ENCODE peak calls at places on chromosomes 6 and 20, in five cellular contexts. One of them, this sample, is unnamed.
A peak's percentile ranks its signal among the peaks of the same experiment; 100 is the strongest.

GRCh38 chr20:35359335-35359997 is 52.3 kb downstream of the UQCC1 start:
- DNase-seq in SJSA1: no peak
- DNase-seq in naive thymus-derived CD4-positive, alpha-beta T cell: no peak
- DNase-seq in prostate gland: peak; percentile 43
- DNase-seq in aorta: no peak
- DNase-seq in this sample: no peak

GRCh38 chr6:38185244-38185643 is 365.7 kb downstream of the ZFAND3 start:
- DNase-seq in SJSA1: no peak
- DNase-seq in naive thymus-derived CD4-positive, alpha-beta T cell: no peak
- DNase-seq in prostate gland: no peak
- DNase-seq in aorta: no peak
- DNase-seq in this sample: no peak

GRCh38 chr6:157217894-157218370 is 105.4 kb downstream of the TMEM242 start:
- DNase-seq in SJSA1: no peak
- DNase-seq in naive thymus-derived CD4-positive, alpha-beta T cell: no peak
- DNase-seq in prostate gland: no peak
- DNase-seq in aorta: no peak
- DNase-seq in this sample: no peak

GRCh38 chr20:37882961-37883712 is 19.8 kb upstream of the VSTM2L start:
- DNase-seq in SJSA1: no peak
- DNase-seq in naive thymus-derived CD4-positive, alpha-beta T cell: no peak
- DNase-seq in prostate gland: no peak
- DNase-seq in aorta: no peak
- DNase-seq in this sample: no peak

GRCh38 chr6:23269436-23269835 is 700.1 kb downstream of the HDGFL1 start:
- DNase-seq in SJSA1: no peak
- DNase-seq in naive thymus-derived CD4-positive, alpha-beta T cell: no peak
- DNase-seq in prostate gland: peak; percentile 6
- DNase-seq in aorta: no peak
- DNase-seq in this sample: no peak

GRCh38 chr6:15956205-15957106 is 172.4 kb upstream of the MYLIP start:
- DNase-seq in SJSA1: no peak
- DNase-seq in naive thymus-derived CD4-positive, alpha-beta T cell: no peak
- DNase-seq in prostate gland: no peak
- DNase-seq in aorta: no peak
- DNase-seq in this sample: no peak

GRCh38 chr6:105322499-105323231 is 80.2 kb downstream of the PREP start:
- DNase-seq in SJSA1: no peak
- DNase-seq in naive thymus-derived CD4-positive, alpha-beta T cell: no peak
- DNase-seq in prostate gland: peak; percentile 26
- DNase-seq in aorta: no peak
- DNase-seq in this sample: no peak

GRCh38 chr6:41066867-41067304 is 5.3 kb downstream of the OARD1 start:
- DNase-seq in SJSA1: peak; percentile 60
- DNase-seq in naive thymus-derived CD4-positive, alpha-beta T cell: peak; percentile 54
- DNase-seq in prostate gland: peak; percentile 72
- DNase-seq in aorta: peak; percentile 87
- DNase-seq in this sample: no peak

GRCh38 chr20:14972256-14972655 is 634.8 kb upstream of the FLRT3 start:
- DNase-seq in SJSA1: no peak
- DNase-seq in naive thymus-derived CD4-positive, alpha-beta T cell: no peak
- DNase-seq in prostate gland: no peak
- DNase-seq in aorta: no peak
- DNase-seq in this sample: no peak

GRCh38 chr6:154356690-154357089 is at the start of gene IPCEF1:
- DNase-seq in SJSA1: no peak
- DNase-seq in naive thymus-derived CD4-positive, alpha-beta T cell: no peak
- DNase-seq in prostate gland: no peak
- DNase-seq in aorta: no peak
- DNase-seq in this sample: no peak

GRCh38 chr6:5501837-5502236 is 240.5 kb downstream of the FARS2 start:
- DNase-seq in SJSA1: no peak
- DNase-seq in naive thymus-derived CD4-positive, alpha-beta T cell: no peak
- DNase-seq in prostate gland: no peak
- DNase-seq in aorta: no peak
- DNase-seq in this sample: no peak

GRCh38 chr6:13668291-13668928 is 43.2 kb downstream of the RANBP9 start:
- DNase-seq in SJSA1: no peak
- DNase-seq in naive thymus-derived CD4-positive, alpha-beta T cell: no peak
- DNase-seq in prostate gland: no peak
- DNase-seq in aorta: no peak
- DNase-seq in this sample: peak; percentile 35

GRCh38 chr6:45801471-45802289 is 214.0 kb downstream of the CLIC5 start:
- DNase-seq in SJSA1: no peak
- DNase-seq in naive thymus-derived CD4-positive, alpha-beta T cell: no peak
- DNase-seq in prostate gland: no peak
- DNase-seq in aorta: no peak
- DNase-seq in this sample: no peak

GRCh38 chr6:37354526-37355384 is 972 bp downstream of the RNF8 start:
- DNase-seq in SJSA1: peak; percentile 11
- DNase-seq in naive thymus-derived CD4-positive, alpha-beta T cell: no peak
- DNase-seq in prostate gland: peak; percentile 7
- DNase-seq in aorta: peak; percentile 81
- DNase-seq in this sample: peak; percentile 24

GRCh38 chr6:111122458-111123286 is 35.4 kb downstream of the SLC16A10 start:
- DNase-seq in SJSA1: no peak
- DNase-seq in naive thymus-derived CD4-positive, alpha-beta T cell: no peak
- DNase-seq in prostate gland: no peak
- DNase-seq in aorta: no peak
- DNase-seq in this sample: no peak

GRCh38 chr6:167338551-167339117 is 13.7 kb downstream of the TTLL2 start:
- DNase-seq in SJSA1: no peak
- DNase-seq in naive thymus-derived CD4-positive, alpha-beta T cell: no peak
- DNase-seq in prostate gland: no peak
- DNase-seq in aorta: no peak
- DNase-seq in this sample: no peak

GRCh38 chr6:57324538-57324937 is 7.1 kb downstream of the PRIM2 start:
- DNase-seq in SJSA1: no peak
- DNase-seq in naive thymus-derived CD4-positive, alpha-beta T cell: no peak
- DNase-seq in prostate gland: no peak
- DNase-seq in aorta: no peak
- DNase-seq in this sample: no peak

GRCh38 chr6:54291738-54292137 is 16.5 kb upstream of the TINAG start:
- DNase-seq in SJSA1: no peak
- DNase-seq in naive thymus-derived CD4-positive, alpha-beta T cell: no peak
- DNase-seq in prostate gland: no peak
- DNase-seq in aorta: no peak
- DNase-seq in this sample: peak; percentile 37

GRCh38 chr6:88008411-88008810 is 39.2 kb upstream of the SPACA1 start:
- DNase-seq in SJSA1: peak; percentile 41
- DNase-seq in naive thymus-derived CD4-positive, alpha-beta T cell: no peak
- DNase-seq in prostate gland: no peak
- DNase-seq in aorta: no peak
- DNase-seq in this sample: no peak

GRCh38 chr6:134468633-134469032 is 150.7 kb upstream of the SGK1 start:
- DNase-seq in SJSA1: no peak
- DNase-seq in naive thymus-derived CD4-positive, alpha-beta T cell: no peak
- DNase-seq in prostate gland: no peak
- DNase-seq in aorta: no peak
- DNase-seq in this sample: no peak

GRCh38 chr6:166240889-166241288 is 67.3 kb downstream of the PRR18 start:
- DNase-seq in SJSA1: no peak
- DNase-seq in naive thymus-derived CD4-positive, alpha-beta T cell: no peak
- DNase-seq in prostate gland: no peak
- DNase-seq in aorta: no peak
- DNase-seq in this sample: no peak

GRCh38 chr6:122399348-122400120 is at the start of gene HSF2:
- DNase-seq in SJSA1: peak; percentile 94
- DNase-seq in naive thymus-derived CD4-positive, alpha-beta T cell: peak; percentile 95
- DNase-seq in prostate gland: peak; percentile 96
- DNase-seq in aorta: peak; percentile 98
- DNase-seq in this sample: peak; percentile 98

GRCh38 chr6:166578536-166579233 is 7.8 kb downstream of the RAMACL start:
- DNase-seq in SJSA1: no peak
- DNase-seq in naive thymus-derived CD4-positive, alpha-beta T cell: no peak
- DNase-seq in prostate gland: no peak
- DNase-seq in aorta: no peak
- DNase-seq in this sample: no peak

GRCh38 chr6:142855877-142856606 is 88.9 kb downstream of the HIVEP2 start:
- DNase-seq in SJSA1: no peak
- DNase-seq in naive thymus-derived CD4-positive, alpha-beta T cell: peak; percentile 27
- DNase-seq in prostate gland: no peak
- DNase-seq in aorta: no peak
- DNase-seq in this sample: no peak

GRCh38 chr20:36116813-36117441 is 37.6 kb upstream of the EPB41L1 start:
- DNase-seq in SJSA1: no peak
- DNase-seq in naive thymus-derived CD4-positive, alpha-beta T cell: no peak
- DNase-seq in prostate gland: no peak
- DNase-seq in aorta: no peak
- DNase-seq in this sample: no peak

GRCh38 chr6:2630891-2631458 is 119.7 kb downstream of the MYLK4 start:
- DNase-seq in SJSA1: no peak
- DNase-seq in naive thymus-derived CD4-positive, alpha-beta T cell: no peak
- DNase-seq in prostate gland: no peak
- DNase-seq in aorta: no peak
- DNase-seq in this sample: no peak

GRCh38 chr6:71289039-71289801 is 609 bp downstream of the OGFRL1 start:
- DNase-seq in SJSA1: peak; percentile 41
- DNase-seq in naive thymus-derived CD4-positive, alpha-beta T cell: peak; percentile 7
- DNase-seq in prostate gland: peak; percentile 14
- DNase-seq in aorta: peak; percentile 79
- DNase-seq in this sample: peak; percentile 41

GRCh38 chr6:16121339-16121738 is 7.5 kb upstream of the MYLIP start:
- DNase-seq in SJSA1: no peak
- DNase-seq in naive thymus-derived CD4-positive, alpha-beta T cell: no peak
- DNase-seq in prostate gland: no peak
- DNase-seq in aorta: no peak
- DNase-seq in this sample: no peak

GRCh38 chr6:37308084-37308817 is 45.5 kb upstream of the RNF8 start:
- DNase-seq in SJSA1: no peak
- DNase-seq in naive thymus-derived CD4-positive, alpha-beta T cell: no peak
- DNase-seq in prostate gland: peak; percentile 34
- DNase-seq in aorta: no peak
- DNase-seq in this sample: no peak

GRCh38 chr6:25601797-25602679 is 50.0 kb upstream of the SCGN start:
- DNase-seq in SJSA1: peak; percentile 41
- DNase-seq in naive thymus-derived CD4-positive, alpha-beta T cell: no peak
- DNase-seq in prostate gland: no peak
- DNase-seq in aorta: no peak
- DNase-seq in this sample: no peak

GRCh38 chr6:89400912-89401399 is 11.1 kb downstream of the RRAGD start:
- DNase-seq in SJSA1: no peak
- DNase-seq in naive thymus-derived CD4-positive, alpha-beta T cell: no peak
- DNase-seq in prostate gland: no peak
- DNase-seq in aorta: no peak
- DNase-seq in this sample: no peak

GRCh38 chr20:46282669-46283068 is 25.6 kb downstream of the CDH22 start:
- DNase-seq in SJSA1: no peak
- DNase-seq in naive thymus-derived CD4-positive, alpha-beta T cell: no peak
- DNase-seq in prostate gland: no peak
- DNase-seq in aorta: no peak
- DNase-seq in this sample: no peak
- H3K27me3 ChIP-seq in SJSA1: peaks cover 54% of the 10 kb centered on the region
- H3K27me3 ChIP-seq in naive thymus-derived CD4-positive, alpha-beta T cell: no peaks in the 10 kb centered on the region
- H3K27me3 ChIP-seq in prostate gland: peaks cover 3% of the 10 kb centered on the region
- H3K27me3 ChIP-seq in aorta: no peaks in the 10 kb centered on the region
- H3K27me3 ChIP-seq in this sample: peaks cover 2% of the 10 kb centered on the region

GRCh38 chr20:59165389-59165785 is 1.8 kb downstream of the ZNF831 start:
- DNase-seq in SJSA1: no peak
- DNase-seq in naive thymus-derived CD4-positive, alpha-beta T cell: no peak
- DNase-seq in prostate gland: no peak
- DNase-seq in aorta: no peak
- DNase-seq in this sample: no peak
- H3K27me3 ChIP-seq in SJSA1: peaks cover 26% of the 10 kb centered on the region
- H3K27me3 ChIP-seq in naive thymus-derived CD4-positive, alpha-beta T cell: no peaks in the 10 kb centered on the region
- H3K27me3 ChIP-seq in prostate gland: no peaks in the 10 kb centered on the region
- H3K27me3 ChIP-seq in aorta: no peaks in the 10 kb centered on the region
- H3K27me3 ChIP-seq in this sample: no peaks in the 10 kb centered on the region

DNA sequence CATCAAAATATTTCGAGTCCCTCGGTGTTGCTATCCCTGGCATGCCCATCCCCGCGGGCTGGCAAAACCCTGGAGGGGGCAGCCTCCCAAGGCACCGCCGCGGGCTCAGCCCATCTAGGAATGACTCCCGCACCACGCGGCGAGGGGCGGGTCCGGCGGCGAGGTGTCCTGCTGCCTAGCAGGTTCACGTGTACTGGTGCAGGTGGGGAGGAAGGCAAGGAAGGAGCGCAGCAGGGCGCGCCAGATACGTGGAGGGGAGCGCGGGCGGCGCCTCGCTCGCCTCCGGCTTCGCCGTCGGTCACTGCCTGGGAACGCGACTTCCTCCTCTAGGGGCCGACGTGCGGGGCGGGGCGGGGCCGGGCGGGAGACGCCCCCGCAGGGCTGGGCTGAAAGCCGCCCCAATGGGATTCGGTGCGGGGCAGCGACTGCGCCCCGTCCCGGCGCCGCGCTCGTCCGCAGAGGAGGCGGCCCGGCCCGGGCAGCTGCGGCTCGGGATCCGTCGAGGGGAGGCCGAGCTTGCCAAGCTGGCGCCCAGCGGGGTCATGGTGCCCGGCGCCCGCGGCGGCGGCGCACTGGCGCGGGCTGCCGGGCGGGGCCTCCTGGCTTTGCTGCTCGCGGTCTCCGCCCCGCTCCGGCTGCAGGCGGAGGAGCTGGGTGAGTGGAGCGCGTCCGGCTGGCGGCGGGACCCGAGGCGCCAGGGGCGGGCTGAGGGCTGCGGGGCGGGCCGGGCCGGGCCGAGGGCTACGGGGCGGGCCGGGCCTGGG is at the start of gene DCBLD1:
- DNase-seq in SJSA1: peak; percentile 84
- DNase-seq in naive thymus-derived CD4-positive, alpha-beta T cell: peak; percentile 35
- DNase-seq in prostate gland: peak; percentile 63
- DNase-seq in aorta: peak; percentile 92
- DNase-seq in this sample: peak; percentile 85
- H3K27me3 ChIP-seq in SJSA1: no peaks in the 10 kb centered on the region
- H3K27me3 ChIP-seq in naive thymus-derived CD4-positive, alpha-beta T cell: no peaks in the 10 kb centered on the region
- H3K27me3 ChIP-seq in prostate gland: no peaks in the 10 kb centered on the region
- H3K27me3 ChIP-seq in aorta: no peaks in the 10 kb centered on the region
- H3K27me3 ChIP-seq in this sample: no peaks in the 10 kb centered on the region

DNA sequence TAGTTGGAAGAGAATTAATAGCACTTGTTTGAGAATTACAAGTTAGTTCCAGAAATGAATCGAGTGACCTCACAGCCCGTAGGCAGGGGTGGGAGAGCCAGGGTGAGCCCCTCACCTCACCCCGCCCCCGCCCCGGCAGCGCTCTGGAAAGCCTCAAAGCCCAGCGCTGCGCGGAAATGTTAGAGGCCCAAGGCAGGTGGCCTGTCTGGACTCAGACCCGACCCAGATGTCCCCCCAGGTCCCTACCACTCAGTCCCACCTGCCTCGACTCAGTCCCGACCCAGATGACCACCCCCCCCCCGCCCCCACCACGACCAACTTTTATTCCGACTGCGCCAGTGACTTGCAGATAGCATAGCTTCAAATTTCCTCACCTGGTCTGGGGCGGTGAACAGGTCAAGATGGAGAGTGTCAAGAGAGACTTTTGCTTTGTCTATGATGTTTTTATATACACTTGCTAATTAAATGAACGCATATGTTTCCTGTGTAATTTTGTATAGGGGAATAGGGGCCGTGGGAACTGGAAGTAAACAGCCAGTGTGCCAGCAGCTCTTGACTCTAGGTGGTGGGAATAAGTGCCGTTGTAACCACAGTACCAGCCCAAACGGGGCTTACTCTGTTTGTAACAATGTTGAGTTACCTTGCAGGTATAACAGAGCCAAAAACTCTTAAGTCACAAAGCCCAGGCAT is 1.2 kb upstream of the PXDC1 start:
- DNase-seq in SJSA1: no peak
- DNase-seq in naive thymus-derived CD4-positive, alpha-beta T cell: no peak
- DNase-seq in prostate gland: no peak
- DNase-seq in aorta: no peak
- DNase-seq in this sample: no peak
- H3K27me3 ChIP-seq in SJSA1: no peaks in the 10 kb centered on the region
- H3K27me3 ChIP-seq in naive thymus-derived CD4-positive, alpha-beta T cell: peaks cover 7% of the 10 kb centered on the region
- H3K27me3 ChIP-seq in prostate gland: no peaks in the 10 kb centered on the region
- H3K27me3 ChIP-seq in aorta: no peaks in the 10 kb centered on the region
- H3K27me3 ChIP-seq in this sample: no peaks in the 10 kb centered on the region

GRCh38 chr20:3727333-3728035 is 5.0 kb upstream of the HSPA12B start:
- DNase-seq in SJSA1: no peak
- DNase-seq in naive thymus-derived CD4-positive, alpha-beta T cell: no peak
- DNase-seq in prostate gland: no peak
- DNase-seq in aorta: no peak
- DNase-seq in this sample: no peak
- H3K27me3 ChIP-seq in SJSA1: peaks cover 40% of the 10 kb centered on the region
- H3K27me3 ChIP-seq in naive thymus-derived CD4-positive, alpha-beta T cell: no peaks in the 10 kb centered on the region
- H3K27me3 ChIP-seq in prostate gland: no peaks in the 10 kb centered on the region
- H3K27me3 ChIP-seq in aorta: no peaks in the 10 kb centered on the region
- H3K27me3 ChIP-seq in this sample: peaks cover 3% of the 10 kb centered on the region

This sample was measured in GM06990.